ENCODE peak calls at places on chromosomes 13 and 19, in nine cellular contexts. D is NCI-H1105; U is right lobe of liver; C is activated CD8-positive, alpha-beta T cell treated with anti-CD3 and anti-CD28 coated beads, Interleukin-2, amount 10 ng/mL, durations not matched to agents 7 days and 5 days; T is activated naive CD4-positive, alpha-beta T cell treated with anti-CD3 and anti-CD28 coated beads for 36 hours; K is NCI-H748 treated with DMSO at 0.1 percent for 48 hours; P is thyroid gland; M is cardiac muscle cell; J is amniotic stem cell. X is an unnamed sample.

GRCh38 chr13:113232208-113233003 is 23.0 kb downstream of the CUL4A start:
- DNase-seq in D (no peak), U (no peak), C (no peak), T (no peak), K (no peak), P (no peak), M (no peak), J (no peak), X (no peak)

GRCh38 chr19:18832331-18833140 is 777 bp downstream of the UPF1 start:
- DNase-seq in D (no peak), U (no peak), C (peak), T (peak), K (no peak), P (peak), M (peak), J (no peak), X (peak)

GRCh38 chr13:20359335-20359734 is 127.2 kb upstream of the GJB6 start:
- DNase-seq in D (no peak), U (no peak), C (no peak), T (no peak), K (no peak), P (no peak), M (no peak), J (peak), X (peak)

GRCh38 chr19:41702208-41702651 is 6.2 kb upstream of the CEACAM5 start:
- DNase-seq in D (no peak), U (no peak), C (no peak), T (no peak), K (no peak), P (no peak), M (no peak), J (no peak), X (no peak)

GRCh38 chr19:15161028-15161984 is 39.5 kb downstream of the NOTCH3 start:
- DNase-seq in D (peak), U (no peak), C (no peak), T (no peak), K (no peak), P (no peak), M (no peak), J (no peak), X (peak)

GRCh38 chr13:20159646-20160345 is 1.1 kb downstream of the GJA3 start:
- DNase-seq in D (no peak), U (no peak), C (no peak), T (no peak), K (no peak), P (no peak), M (peak), J (no peak), X (no peak)

GRCh38 chr19:13935765-13936486 is 2.3 kb downstream of the PODNL1 start:
- DNase-seq in D (no peak), U (no peak), C (no peak), T (no peak), K (no peak), P (no peak), M (peak), J (no peak), X (no peak)

GRCh38 chr19:6417713-6418561 is 6.7 kb downstream of the KHSRP start:
- DNase-seq in D (no peak), U (no peak), C (no peak), T (no peak), K (no peak), P (peak), M (no peak), J (no peak), X (no peak)

GRCh38 chr13:66328486-66328885 is 901.6 kb downstream of the PCDH9 start:
- DNase-seq in D (no peak), U (no peak), C (no peak), T (no peak), K (no peak), P (no peak), M (no peak), J (no peak), X (no peak)